ENCODE peak calls at places on chromosome 9, in ten cellular contexts. O, X, A, N, B, P, R, S, E and T are unnamed samples.

GRCh38 chr9:128892223-128892892 is 10.4 kb downstream of the LRRC8A start:
- DNase-seq in R (peak), X (no peak), A (peak), S (peak), B (peak), O (peak), E (peak), P (no peak), N (no peak), T (peak)

GRCh38 chr9:111008148-111009075 is 29.9 kb downstream of the LPAR1 start:
- DNase-seq in S (no peak), A (no peak), X (no peak), E (no peak), B (no peak), N (no peak), R (no peak), O (no peak), P (no peak), T (no peak)

GRCh38 chr9:133528887-133529262 is 4.1 kb upstream of the MYMK start:
- DNase-seq in S (no peak), N (no peak), A (no peak), X (no peak), R (no peak), O (no peak), E (no peak), B (no peak), P (no peak), T (no peak)

GRCh38 chr9:18890372-18890771 is 142.6 kb downstream of the SAXO1 start:
- DNase-seq in B (no peak), S (peak), X (no peak), R (no peak), N (no peak), P (no peak), O (peak), E (no peak), A (no peak), T (no peak)

GRCh38 chr9:757246-757881 is 84.1 kb upstream of the DMRT1 start:
- DNase-seq in E (peak), X (peak), P (peak), S (peak), R (no peak), O (peak), A (peak), N (peak), B (no peak), T (peak)

GRCh38 chr9:82988488-82988887 is 74.5 kb downstream of the RASEF start:
- DNase-seq in A (no peak), E (no peak), S (no peak), P (no peak), R (no peak), O (no peak), X (no peak), N (no peak), B (no peak), T (no peak)

GRCh38 chr9:136206602-136207333 is 1.8 kb upstream of the LHX3 start:
- DNase-seq in O (no peak), A (no peak), B (no peak), X (no peak), P (no peak), S (no peak), N (no peak), R (no peak), E (peak), T (no peak)

GRCh38 chr9:134775552-134775951 is 105.1 kb upstream of the FCN2 start:
- DNase-seq in O (no peak), E (no peak), X (no peak), R (no peak), P (no peak), S (no peak), B (no peak), A (no peak), N (no peak), T (no peak)

GRCh38 chr9:73437758-73438157 is 286.1 kb downstream of the ANXA1 start:
- DNase-seq in B (no peak), E (no peak), P (peak), O (peak), R (no peak), X (no peak), A (no peak), N (no peak), S (peak), T (no peak)

GRCh38 chr9:99357575-99357974 is 135.5 kb downstream of the SEC61B start:
- DNase-seq in R (no peak), E (no peak), N (no peak), O (no peak), X (no peak), S (no peak), P (no peak), B (peak), A (no peak), T (no peak)

GRCh38 chr9:113254991-113255390 is 20.4 kb downstream of the CDC26 start:
- DNase-seq in A (no peak), O (no peak), S (no peak), E (no peak), R (no peak), N (no peak), X (no peak), P (no peak), B (no peak), T (no peak)
- TF ChIP-seq CTCF in A (no peak), O (no peak), S (no peak), E (no peak), R (no peak), N (no peak), X (no peak), P (no peak), B (no peak), T (no peak)

GRCh38 chr9:32431196-32431595 is 46.8 kb downstream of the ACO1 start:
- DNase-seq in X (no peak), R (no peak), S (no peak), P (no peak), E (no peak), O (no peak), N (no peak), B (no peak), A (no peak), T (no peak)

GRCh38 chr9:32427111-32427873 is 42.8 kb downstream of the ACO1 start:
- DNase-seq in E (no peak), R (peak), O (no peak), S (peak), N (no peak), A (peak), B (no peak), P (peak), X (no peak), T (peak)

GRCh38 chr9:32434892-32435291 is 50.4 kb downstream of the ACO1 start:
- DNase-seq in S (no peak), B (no peak), E (no peak), O (peak), N (no peak), R (no peak), P (no peak), X (no peak), A (no peak), T (no peak)

GRCh38 chr9:32430720-32431119 is 46.3 kb downstream of the ACO1 start:
- DNase-seq in X (no peak), S (peak), N (no peak), O (peak), E (no peak), R (no peak), B (no peak), A (no peak), P (no peak), T (no peak)

DNA sequence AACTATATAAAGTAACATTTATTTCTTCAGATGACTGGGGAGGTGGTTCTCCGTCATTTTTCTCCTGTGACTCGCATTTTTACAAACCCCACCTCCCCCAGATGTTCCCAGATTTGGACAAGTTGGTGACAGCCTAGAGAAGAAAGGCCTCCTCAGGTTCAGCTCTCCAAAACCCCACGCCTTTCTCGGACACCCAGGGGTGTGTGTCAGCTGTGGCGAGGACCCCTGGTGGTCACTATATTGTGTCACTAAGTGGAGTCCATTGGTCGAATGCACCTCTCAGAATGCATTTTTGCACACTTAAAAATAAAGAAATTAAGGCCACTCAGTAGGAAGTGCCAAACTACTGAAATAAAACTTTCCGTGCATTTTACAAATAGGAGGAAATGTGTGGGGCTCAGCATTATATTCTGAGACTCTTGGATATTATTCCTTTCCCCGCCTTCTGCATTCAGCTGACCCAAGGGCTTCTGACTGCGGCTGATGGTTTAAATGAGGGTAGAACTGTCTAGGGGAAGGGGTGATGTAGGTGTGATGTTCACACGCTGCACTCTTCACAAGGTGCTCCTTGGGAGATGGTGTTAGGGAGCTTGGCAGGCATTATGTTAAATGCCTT is 47.6 kb downstream of the ACO1 start:
- DNase-seq in N (peak), X (peak), R (peak), O (no peak), E (peak), P (peak), A (peak), S (peak), B (peak), T (peak)
- TF ChIP-seq CTCF in N (peak), X (peak), R (peak), O (peak), E (peak), P (peak), A (peak), S (peak), B (peak), T (peak)

GRCh38 chr9:77131411-77131810 is 45.9 kb upstream of the VPS13A start:
- DNase-seq in O (no peak), N (no peak), X (no peak), E (no peak), B (no peak), S (no peak), R (no peak), A (no peak), P (no peak), T (no peak)

GRCh38 chr9:77127071-77127470 is 50.3 kb upstream of the VPS13A start:
- DNase-seq in B (no peak), N (no peak), A (no peak), R (no peak), P (no peak), O (no peak), S (no peak), E (no peak), X (no peak), T (no peak)

GRCh38 chr9:77132991-77133390 is 44.3 kb upstream of the VPS13A start:
- DNase-seq in N (no peak), E (no peak), S (no peak), X (no peak), P (no peak), B (no peak), R (no peak), O (no peak), A (no peak), T (no peak)

DNA sequence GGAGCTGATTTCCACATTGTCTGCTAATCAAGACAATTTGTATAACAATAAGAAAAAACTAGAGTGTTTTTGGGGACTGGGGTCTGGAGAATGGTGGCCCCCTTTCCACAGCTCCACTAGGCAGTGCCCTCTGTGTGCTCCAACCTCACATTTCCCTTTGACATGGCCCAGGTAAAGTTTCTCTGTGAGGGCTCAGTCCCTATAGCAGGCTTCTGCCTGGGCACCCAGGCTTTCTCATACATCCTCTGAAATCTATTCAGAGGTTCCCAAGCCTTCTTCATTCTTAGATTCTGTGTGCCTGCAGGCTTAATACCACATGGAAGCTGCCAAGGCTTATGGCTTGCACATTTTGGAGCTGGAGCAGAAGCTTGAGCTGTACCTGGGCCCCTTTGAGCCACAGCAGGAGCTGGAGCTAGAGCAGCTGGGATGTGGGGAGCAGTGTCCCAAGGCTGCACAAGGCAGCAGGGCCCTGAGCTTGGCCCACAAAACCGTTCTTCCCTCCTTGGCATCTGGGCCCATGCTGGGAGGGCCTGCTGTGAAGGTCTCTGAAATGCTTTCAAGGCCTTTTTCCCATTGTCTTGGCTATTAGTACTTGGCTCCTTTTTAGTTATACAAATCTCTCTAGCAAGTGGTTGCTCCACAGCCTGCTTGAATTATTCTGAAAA is 49.1 kb upstream of the VPS13A start:
- DNase-seq in R (no peak), O (no peak), S (no peak), P (no peak), N (no peak), A (no peak), X (no peak), E (no peak), B (no peak), T (no peak)
- TF ChIP-seq CTCF in R (no peak), O (no peak), S (no peak), P (no peak), N (no peak), A (no peak), X (no peak), E (no peak), B (no peak), T (no peak)

GRCh38 chr9:116284518-116284917 is 130.9 kb downstream of the PAPPA start:
- DNase-seq in B (no peak), P (no peak), N (no peak), R (no peak), S (no peak), O (no peak), A (no peak), X (no peak), E (no peak), T (no peak)

GRCh38 chr9:116286287-116286686 is 132.7 kb downstream of the PAPPA start:
- DNase-seq in P (no peak), E (no peak), A (no peak), R (no peak), S (no peak), X (no peak), O (no peak), N (no peak), B (no peak), T (no peak)

GRCh38 chr9:116287721-116288120 is 134.1 kb downstream of the PAPPA start:
- DNase-seq in P (no peak), N (no peak), A (no peak), B (no peak), O (no peak), R (no peak), E (no peak), X (no peak), S (peak), T (no peak)

GRCh38 chr9:116282598-116282997 is 129.0 kb downstream of the PAPPA start:
- DNase-seq in A (no peak), O (no peak), P (no peak), B (no peak), N (no peak), X (no peak), E (no peak), R (no peak), S (no peak), T (no peak)

DNA sequence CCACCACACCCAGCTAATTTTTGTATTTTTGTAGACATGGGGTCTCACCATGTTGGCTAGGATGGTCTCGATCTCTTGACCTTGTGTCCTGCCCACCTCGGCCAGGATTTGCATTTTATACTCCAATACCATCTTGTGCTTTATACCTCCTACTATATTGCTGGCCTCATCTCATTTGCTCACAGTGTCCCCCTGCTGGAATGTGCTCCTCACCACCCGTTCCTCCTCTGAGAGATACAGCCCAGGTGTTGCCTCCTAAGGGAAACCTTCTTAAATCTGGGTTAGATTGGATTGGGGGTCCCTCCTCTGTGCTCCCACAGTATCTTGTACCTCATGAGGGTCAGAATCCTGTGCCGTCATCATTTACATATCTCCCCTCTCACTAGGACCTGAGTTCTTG is 131.7 kb downstream of the PAPPA start:
- DNase-seq in R (no peak), P (no peak), E (no peak), S (no peak), A (no peak), X (no peak), N (no peak), B (no peak), O (no peak), T (no peak)
- TF ChIP-seq CTCF in R (no peak), P (no peak), E (no peak), S (no peak), A (no peak), X (no peak), N (no peak), B (no peak), O (no peak), T (no peak)

GRCh38 chr9:36345103-36345846 is 54.8 kb downstream of the RNF38 start:
- DNase-seq in O (no peak), X (peak), B (no peak), S (no peak), N (no peak), E (no peak), A (no peak), R (no peak), P (no peak), T (no peak)
- TF ChIP-seq CTCF in O (no peak), X (peak), B (no peak), S (no peak), N (no peak), E (no peak), A (no peak), R (no peak), P (peak), T (no peak)

GRCh38 chr9:86354882-86355399 is 731 bp upstream of the TUT7 start:
- DNase-seq in X (no peak), N (no peak), E (no peak), R (no peak), O (no peak), S (no peak), A (no peak), P (peak), B (no peak), T (no peak)
- TF ChIP-seq CTCF in X (no peak), N (no peak), E (no peak), R (no peak), O (no peak), S (no peak), A (peak), P (no peak), B (no peak), T (no peak)

GRCh38 chr9:37329576-37329975 is 92.9 kb upstream of the GRHPR start:
- DNase-seq in E (peak), A (no peak), N (peak), B (no peak), S (no peak), R (no peak), O (peak), P (no peak), X (no peak), T (no peak)
- TF ChIP-seq CTCF in E (no peak), A (peak), N (peak), B (no peak), S (peak), R (no peak), O (peak), P (peak), X (no peak), T (no peak)

GRCh38 chr9:98323831-98324135 is 68.3 kb upstream of the TBC1D2 start:
- DNase-seq in A (no peak), X (no peak), B (no peak), O (no peak), P (no peak), R (no peak), E (no peak), N (no peak), S (no peak), T (no peak)

GRCh38 chr9:98326402-98327248 is 71.2 kb upstream of the TBC1D2 start:
- DNase-seq in X (no peak), B (no peak), P (no peak), O (no peak), S (peak), E (peak), R (no peak), A (no peak), N (no peak), T (no peak)

GRCh38 chr9:98324801-98325200 is 69.4 kb upstream of the TBC1D2 start:
- DNase-seq in E (no peak), R (no peak), N (no peak), O (no peak), X (no peak), B (no peak), A (no peak), P (no peak), S (no peak), T (no peak)

GRCh38 chr9:98321269-98321668 is 65.8 kb upstream of the TBC1D2 start:
- DNase-seq in X (no peak), E (no peak), R (no peak), P (no peak), O (no peak), A (no peak), S (no peak), N (no peak), B (no peak), T (no peak)

DNA sequence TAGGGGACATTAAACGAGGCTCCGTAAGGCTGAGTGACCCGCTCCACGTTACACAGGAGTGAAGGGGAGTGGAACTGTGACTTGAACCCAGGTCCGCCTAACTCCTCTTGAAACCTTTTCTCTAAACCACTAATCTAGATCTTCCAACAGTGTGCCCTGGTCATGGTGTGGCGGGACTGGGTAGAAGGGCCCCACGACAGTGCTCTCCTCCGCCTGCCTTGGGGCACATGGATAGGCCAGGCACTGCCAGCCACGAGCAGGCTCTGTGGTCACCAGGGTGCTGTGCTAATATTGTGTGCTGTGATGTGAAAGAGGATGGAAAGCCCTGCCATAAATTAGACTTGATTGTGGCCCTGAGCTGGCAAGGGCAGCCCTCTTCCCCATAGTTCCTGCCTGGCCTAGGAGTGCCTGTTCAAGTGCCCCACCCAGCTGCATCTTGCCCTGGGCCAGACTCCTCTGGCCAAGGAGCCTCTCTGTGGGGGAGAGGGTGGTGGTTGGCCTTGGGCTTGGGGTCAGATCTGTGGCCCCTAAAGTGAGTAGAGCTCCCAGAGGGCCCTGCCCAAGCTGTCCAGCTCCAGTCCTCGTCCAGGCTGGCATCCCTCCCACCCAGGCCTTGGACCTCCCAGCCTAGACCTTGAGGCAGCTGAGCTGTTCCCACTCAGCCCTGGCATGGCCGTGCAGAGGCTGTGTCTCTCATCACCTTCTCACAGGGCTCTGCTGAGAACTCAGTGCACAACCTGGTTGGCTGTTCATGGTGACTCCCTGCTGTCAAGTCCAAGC is 67.8 kb upstream of the TBC1D2 start:
- DNase-seq in N (no peak), P (no peak), R (no peak), B (no peak), S (no peak), O (no peak), X (no peak), A (peak), E (no peak), T (no peak)
- TF ChIP-seq CTCF in N (no peak), P (no peak), R (no peak), B (no peak), S (no peak), O (no peak), X (no peak), A (no peak), E (no peak), T (no peak)

GRCh38 chr9:33742519-33742918 is 52.8 kb upstream of the PRSS3 start:
- DNase-seq in E (peak), S (no peak), O (peak), P (peak), A (no peak), X (no peak), R (no peak), B (no peak), N (no peak), T (peak)
- TF ChIP-seq CTCF in E (peak), S (no peak), O (peak), P (peak), A (no peak), X (no peak), R (no peak), B (no peak), N (no peak), T (no peak)